ENCODE peak calls at places on chromosomes 5 and 9, in four cellular contexts. One of them, this sample, is unnamed.

GRCh38 chr5:24899180-24899579 is 254.4 kb upstream of the CDH10 start:
- DNase-seq in K562: no peak
- DNase-seq in HepG2: no peak
- DNase-seq in GM12878: no peak
- DNase-seq in this sample: no peak

GRCh38 chr9:136061405-136061804 is 33.7 kb downstream of the NACC2 start:
- DNase-seq in GM12878: no peak
- DNase-seq in K562: no peak
- DNase-seq in HepG2: no peak
- DNase-seq in this sample: peak; percentile 9

GRCh38 chr5:129460951-129461815 is 1.1 kb downstream of the ADAMTS19 start:
- DNase-seq in GM12878: no peak
- DNase-seq in HepG2: no peak
- DNase-seq in K562: peak; percentile 12
- DNase-seq in this sample: peak; percentile 80

GRCh38 chr5:1436036-1436435 is 9.2 kb downstream of the SLC6A3 start:
- DNase-seq in GM12878: no peak
- DNase-seq in K562: no peak
- DNase-seq in HepG2: no peak
- DNase-seq in this sample: no peak

GRCh38 chr9:96646081-96646991 is 8.8 kb downstream of the PRXL2C start:
- DNase-seq in GM12878: no peak
- DNase-seq in K562: no peak
- DNase-seq in HepG2: no peak
- DNase-seq in this sample: no peak

GRCh38 chr9:14146201-14146890 is 167.6 kb downstream of the NFIB start:
- DNase-seq in K562: no peak
- DNase-seq in HepG2: no peak
- DNase-seq in GM12878: no peak
- DNase-seq in this sample: no peak

GRCh38 chr9:76269789-76270188 is 124.4 kb downstream of the RFK start:
- DNase-seq in GM12878: no peak
- DNase-seq in K562: no peak
- DNase-seq in HepG2: no peak
- DNase-seq in this sample: no peak

GRCh38 chr9:113484258-113484730 is 20.8 kb downstream of the RGS3 start:
- DNase-seq in HepG2: peak; percentile 51
- DNase-seq in K562: no peak
- DNase-seq in GM12878: no peak
- DNase-seq in this sample: no peak

GRCh38 chr5:96336351-96336985 is 96.6 kb downstream of the PCSK1 start:
- DNase-seq in GM12878: no peak
- DNase-seq in K562: peak; percentile 48
- DNase-seq in HepG2: peak; percentile 84
- DNase-seq in this sample: peak; percentile 58

GRCh38 chr5:159099049-159099760 is 511 bp downstream of the EBF1 start:
- DNase-seq in HepG2: no peak
- DNase-seq in GM12878: no peak
- DNase-seq in K562: peak; percentile 56
- DNase-seq in this sample: peak; percentile 40

GRCh38 chr5:45038366-45038987 is 229.7 kb downstream of the MRPS30 start:
- DNase-seq in HepG2: peak; percentile 14
- DNase-seq in GM12878: no peak
- DNase-seq in K562: peak; percentile 14
- DNase-seq in this sample: no peak

GRCh38 chr9:130106860-130107848 is 53.4 kb downstream of the GPR107 start:
- DNase-seq in HepG2: peak; percentile 55
- DNase-seq in K562: peak; percentile 75
- DNase-seq in GM12878: no peak
- DNase-seq in this sample: peak; percentile 84

GRCh38 chr9:125147401-125147951 is 4.1 kb upstream of the SCAI start:
- DNase-seq in K562: no peak
- DNase-seq in GM12878: no peak
- DNase-seq in HepG2: no peak
- DNase-seq in this sample: no peak

GRCh38 chr9:68975644-68976043 is 38.3 kb downstream of the PRKACG start:
- DNase-seq in K562: no peak
- DNase-seq in HepG2: no peak
- DNase-seq in GM12878: no peak
- DNase-seq in this sample: no peak

GRCh38 chr9:98994226-98995058 is 50.7 kb downstream of the COL15A1 start:
- DNase-seq in K562: no peak
- DNase-seq in GM12878: no peak
- DNase-seq in HepG2: no peak
- DNase-seq in this sample: no peak

GRCh38 chr9:104802110-104802509 is 38.2 kb downstream of the NIPSNAP3B start:
- DNase-seq in GM12878: no peak
- DNase-seq in K562: no peak
- DNase-seq in HepG2: no peak
- DNase-seq in this sample: no peak

GRCh38 chr5:150167163-150167798 is 703 bp downstream of the CDX1 start:
- DNase-seq in GM12878: no peak
- DNase-seq in K562: no peak
- DNase-seq in HepG2: no peak
- DNase-seq in this sample: peak; percentile 23

GRCh38 chr5:143229896-143230675 is 173.4 kb downstream of the NR3C1 start:
- DNase-seq in K562: no peak
- DNase-seq in GM12878: peak; percentile 99
- DNase-seq in HepG2: peak; percentile 37
- DNase-seq in this sample: no peak

GRCh38 chr9:137797206-137798120 is 80.1 kb upstream of the CACNA1B start:
- DNase-seq in GM12878: no peak
- DNase-seq in HepG2: no peak
- DNase-seq in K562: no peak
- DNase-seq in this sample: no peak

GRCh38 chr5:137218471-137218870 is 280.7 kb downstream of the SPOCK1 start:
- DNase-seq in HepG2: no peak
- DNase-seq in GM12878: no peak
- DNase-seq in K562: no peak
- DNase-seq in this sample: no peak

GRCh38 chr9:87270241-87271234 is 227.1 kb upstream of the DAPK1 start:
- DNase-seq in K562: no peak
- DNase-seq in GM12878: no peak
- DNase-seq in HepG2: no peak
- DNase-seq in this sample: no peak

GRCh38 chr9:21565137-21565536 is 83.0 kb upstream of the IFNE start:
- DNase-seq in K562: no peak
- DNase-seq in HepG2: no peak
- DNase-seq in GM12878: no peak
- DNase-seq in this sample: no peak

GRCh38 chr5:41418220-41419031 is 92.0 kb downstream of the PLCXD3 start:
- DNase-seq in GM12878: no peak
- DNase-seq in HepG2: no peak
- DNase-seq in K562: no peak
- DNase-seq in this sample: peak; percentile 14

GRCh38 chr5:159395202-159395601 is 64.9 kb upstream of the IL12B start:
- DNase-seq in GM12878: no peak
- DNase-seq in K562: no peak
- DNase-seq in HepG2: no peak
- DNase-seq in this sample: no peak

GRCh38 chr9:38117646-38118045 is 48.6 kb upstream of the SHB start:
- DNase-seq in HepG2: no peak
- DNase-seq in GM12878: no peak
- DNase-seq in K562: no peak
- DNase-seq in this sample: no peak

GRCh38 chr5:17426104-17426739 is 71.8 kb upstream of the TAF11L2 start:
- DNase-seq in K562: no peak
- DNase-seq in GM12878: peak; percentile 11
- DNase-seq in HepG2: no peak
- DNase-seq in this sample: no peak

GRCh38 chr5:120415985-120416384 is 48.1 kb upstream of the PRR16 start:
- DNase-seq in GM12878: no peak
- DNase-seq in K562: no peak
- DNase-seq in HepG2: no peak
- DNase-seq in this sample: no peak

GRCh38 chr5:120413706-120414105 is 50.4 kb upstream of the PRR16 start:
- DNase-seq in HepG2: no peak
- DNase-seq in GM12878: no peak
- DNase-seq in K562: no peak
- DNase-seq in this sample: no peak

DNA sequence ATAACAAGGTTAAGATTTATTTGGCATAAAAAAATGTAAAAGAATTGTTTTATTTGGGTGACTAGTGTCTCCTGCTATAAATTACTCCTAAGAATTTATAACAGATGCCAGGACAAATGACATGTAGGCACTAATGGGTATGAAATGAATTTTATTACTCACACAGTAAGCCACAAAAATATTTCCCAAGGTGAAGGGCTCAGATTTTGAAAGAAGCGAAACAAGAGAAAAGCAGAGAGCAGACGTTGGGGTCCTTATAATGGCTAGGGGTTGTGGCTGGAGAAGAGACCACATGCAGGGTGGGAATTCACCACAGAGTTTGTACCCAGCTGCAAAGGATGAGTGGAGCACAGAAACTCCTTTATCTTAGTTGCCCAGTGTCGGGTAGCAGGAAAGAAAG is 45.0 kb upstream of the PRR16 start:
- DNase-seq in K562: no peak
- DNase-seq in GM12878: no peak
- DNase-seq in HepG2: no peak
- DNase-seq in this sample: no peak
- TF ChIP-seq MAX in K562: no peak
- TF ChIP-seq MAX in GM12878: no peak
- TF ChIP-seq MAX in HepG2: no peak
- TF ChIP-seq MAX in this sample: no peak

GRCh38 chr5:6804766-6805165 is 91.5 kb downstream of the TENT4A start:
- DNase-seq in HepG2: no peak
- DNase-seq in GM12878: no peak
- DNase-seq in K562: no peak
- DNase-seq in this sample: no peak
- TF ChIP-seq ETV6 in HepG2: no peak
- TF ChIP-seq ETV6 in GM12878: no peak
- TF ChIP-seq ETV6 in K562: no peak
- TF ChIP-seq ETV6 in this sample: no peak

GRCh38 chr5:139709587-139710369 is 61.6 kb downstream of the CXXC5 start:
- DNase-seq in HepG2: no peak
- DNase-seq in GM12878: no peak
- DNase-seq in K562: peak; percentile 64
- DNase-seq in this sample: peak; percentile 82

GRCh38 chr5:139710370-139711066 is 62.4 kb downstream of the CXXC5 start:
- DNase-seq in HepG2: peak; percentile 73
- DNase-seq in K562: peak; percentile 85
- DNase-seq in GM12878: no peak
- DNase-seq in this sample: peak; percentile 70

GRCh38 chr5:139708877-139709586 is 60.9 kb downstream of the CXXC5 start:
- DNase-seq in HepG2: peak; percentile 75
- DNase-seq in K562: peak; percentile 93
- DNase-seq in GM12878: no peak
- DNase-seq in this sample: peak; percentile 90

GRCh38 chr5:139711852-139712171 is 63.7 kb downstream of the CXXC5 start:
- DNase-seq in HepG2: no peak
- DNase-seq in GM12878: no peak
- DNase-seq in K562: no peak
- DNase-seq in this sample: peak; percentile 67

GRCh38 chr5:139711067-139711851 is 63.1 kb downstream of the CXXC5 start:
- DNase-seq in K562: peak; percentile 87
- DNase-seq in GM12878: no peak
- DNase-seq in HepG2: no peak
- DNase-seq in this sample: peak; percentile 75
- TF ChIP-seq CREB1 in K562: no peak
- TF ChIP-seq CREB1 in GM12878: no peak
- TF ChIP-seq CREB1 in HepG2: no peak
- TF ChIP-seq CREB1 in this sample: no peak

DNA sequence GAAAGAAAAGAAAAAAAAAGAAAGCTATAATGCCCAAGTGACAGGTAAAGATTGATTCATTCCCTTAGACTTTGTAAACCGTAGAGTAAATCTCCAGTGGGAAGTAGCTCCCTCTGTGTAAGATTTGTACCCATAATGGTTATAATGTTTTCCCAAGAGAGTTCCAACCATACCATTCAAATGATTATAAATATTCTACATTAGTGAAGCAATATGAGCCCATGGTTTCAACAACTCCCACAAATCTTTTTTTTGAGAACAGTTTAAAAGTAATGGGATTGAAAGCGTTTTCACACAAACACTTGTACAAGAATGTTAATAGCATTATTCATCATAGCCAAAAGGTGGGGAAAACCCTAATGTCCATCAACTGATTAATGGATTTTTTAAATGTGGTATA is 58.0 kb downstream of the GRAMD2B start:
- DNase-seq in K562: no peak
- DNase-seq in GM12878: no peak
- DNase-seq in HepG2: no peak
- DNase-seq in this sample: no peak
- TF ChIP-seq MAX in K562: no peak
- TF ChIP-seq MAX in GM12878: no peak
- TF ChIP-seq MAX in HepG2: no peak
- TF ChIP-seq MAX in this sample: no peak

DNA sequence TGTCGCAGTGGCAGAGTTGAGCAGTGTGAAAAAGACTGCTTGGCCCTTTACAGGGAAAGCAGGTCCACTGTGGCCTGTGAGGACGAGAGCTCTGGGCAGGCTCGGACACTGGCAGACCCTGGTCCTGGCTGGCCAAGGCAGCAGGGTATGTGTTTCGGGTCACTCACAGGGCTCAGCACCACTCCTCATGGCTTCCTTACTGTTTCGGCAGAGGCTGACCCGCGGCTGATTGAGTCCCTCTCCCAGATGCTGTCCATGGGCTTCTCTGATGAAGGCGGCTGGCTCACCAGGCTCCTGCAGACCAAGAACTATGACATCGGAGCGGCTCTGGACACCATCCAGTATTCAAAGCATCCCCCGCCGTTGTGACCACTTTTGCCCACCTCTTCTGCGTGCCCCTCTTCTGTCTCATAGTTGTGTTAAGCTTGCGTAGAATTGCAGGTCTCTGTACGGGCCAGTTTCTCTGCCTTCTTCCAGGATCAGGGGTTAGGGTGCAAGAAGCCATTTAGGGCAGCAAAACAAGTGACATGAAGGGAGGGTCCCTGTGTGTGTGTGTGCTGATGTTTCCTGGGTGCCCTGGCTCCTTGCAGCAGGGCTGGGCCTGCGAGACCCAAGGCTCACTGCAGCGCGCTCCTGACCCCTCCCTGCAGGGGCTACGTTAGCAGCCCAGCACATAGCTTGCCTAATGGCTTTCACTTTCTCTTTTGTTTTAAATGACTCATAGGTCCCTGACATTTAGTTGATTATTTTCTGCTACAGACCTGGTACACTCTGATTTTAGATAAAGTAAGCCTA is 15.7 kb downstream of the SQSTM1 start:
- DNase-seq in GM12878: no peak
- DNase-seq in HepG2: no peak
- DNase-seq in K562: no peak
- DNase-seq in this sample: no peak
- TF ChIP-seq ETV6 in GM12878: no peak
- TF ChIP-seq ETV6 in HepG2: no peak
- TF ChIP-seq ETV6 in K562: no peak
- TF ChIP-seq ETV6 in this sample: no peak

GRCh38 chr9:128107260-128107970 is 20.1 kb downstream of the PTGES2 start:
- DNase-seq in K562: no peak
- DNase-seq in HepG2: no peak
- DNase-seq in GM12878: no peak
- DNase-seq in this sample: no peak

GRCh38 chr9:128106181-128106939 is 21.2 kb downstream of the PTGES2 start:
- DNase-seq in HepG2: no peak
- DNase-seq in K562: no peak
- DNase-seq in GM12878: no peak
- DNase-seq in this sample: no peak

GRCh38 chr9:128106940-128107259 is 20.6 kb downstream of the PTGES2 start:
- DNase-seq in GM12878: no peak
- DNase-seq in K562: no peak
- DNase-seq in HepG2: no peak
- DNase-seq in this sample: no peak

GRCh38 chr9:128107971-128108783 is 19.4 kb downstream of the PTGES2 start:
- DNase-seq in HepG2: no peak
- DNase-seq in GM12878: no peak
- DNase-seq in K562: no peak
- DNase-seq in this sample: no peak

GRCh38 chr9:128108784-128109709 is 18.5 kb downstream of the PTGES2 start:
- DNase-seq in GM12878: no peak
- DNase-seq in K562: no peak
- DNase-seq in HepG2: no peak
- DNase-seq in this sample: peak; percentile 6
- TF ChIP-seq CREB1 in GM12878: no peak
- TF ChIP-seq CREB1 in K562: no peak
- TF ChIP-seq CREB1 in HepG2: no peak
- TF ChIP-seq CREB1 in this sample: no peak

This sample was measured in WTC11.